ENCODE peak calls at places on chromosomes 12 and 14, in four cellular contexts. A is neuronal stem cell, C is mammary epithelial cell, O is fibroblast of lung. X is an unnamed sample.

GRCh38 chr12:92619730-92620684 is 82.8 kb upstream of the PLEKHG7 start:
- DNase-seq in O (no peak), C (no peak), A (no peak), X (no peak)

GRCh38 chr12:132523576-132524331 is 33.8 kb downstream of the FBRSL1 start:
- DNase-seq in C (peak), A (peak), O (peak), X (no peak)

GRCh38 chr12:52946797-52947547 is 1.9 kb upstream of the KRT18 start:
- DNase-seq in C (no peak), A (no peak), O (no peak), X (no peak)

GRCh38 chr12:26156201-26156871 is 31.5 kb upstream of the BHLHE41 start:
- DNase-seq in C (no peak), O (no peak), A (no peak), X (peak)

GRCh38 chr14:77037886-77038511 is 9.5 kb upstream of the IRF2BPL start:
- DNase-seq in A (no peak), C (no peak), O (peak), X (no peak)

GRCh38 chr12:115866909-115867525 is 410.5 kb downstream of the MED13L start:
- DNase-seq in A (no peak), O (no peak), C (no peak), X (no peak)

GRCh38 chr12:113561381-113561780 is 89.7 kb upstream of the LHX5 start:
- DNase-seq in A (no peak), C (no peak), O (no peak), X (no peak)

GRCh38 chr12:19153396-19153795 is 23.9 kb downstream of the PLEKHA5 start:
- DNase-seq in O (no peak), C (no peak), A (no peak), X (no peak)

GRCh38 chr12:46260913-46261476 is 7.8 kb downstream of the SLC38A1 start:
- DNase-seq in C (peak), A (no peak), O (no peak), X (no peak)

GRCh38 chr12:47085815-47086252 is 6.1 kb upstream of the AMIGO2 start:
- DNase-seq in O (peak), C (peak), A (no peak), X (peak)

GRCh38 chr14:28141662-28142061 is 624.9 kb upstream of the FOXG1 start:
- DNase-seq in A (no peak), O (no peak), C (no peak), X (no peak)

GRCh38 chr12:59620326-59620725 is 24.5 kb downstream of the SLC16A7 start:
- DNase-seq in A (no peak), C (no peak), O (no peak), X (no peak)

GRCh38 chr14:93304771-93305170 is 28.1 kb downstream of the BTBD7 start:
- DNase-seq in O (no peak), C (peak), A (no peak), X (no peak)

GRCh38 chr12:101230547-101230946 is 20.5 kb upstream of the SLC5A8 start:
- DNase-seq in O (peak), C (peak), A (no peak), X (no peak)

GRCh38 chr12:55972045-55972843 is 1.6 kb upstream of the RAB5B start:
- DNase-seq in O (peak), C (peak), A (no peak), X (no peak)

GRCh38 chr14:85527006-85527405 is 2.9 kb upstream of the FLRT2 start:
- DNase-seq in O (peak), C (peak), A (no peak), X (no peak)

GRCh38 chr14:77647853-77648252 is 31.4 kb upstream of the SPTLC2 start:
- DNase-seq in O (no peak), C (no peak), A (no peak), X (no peak)

GRCh38 chr12:10365716-10366433 is 24.0 kb downstream of the KLRK1 start:
- DNase-seq in A (no peak), O (peak), C (peak), X (no peak)

GRCh38 chr14:67425603-67426002 is 13.6 kb upstream of the PLEK2 start:
- DNase-seq in C (no peak), A (no peak), O (no peak), X (no peak)

GRCh38 chr12:90808568-90808967 is 146.4 kb downstream of the CCER1 start:
- DNase-seq in C (peak), O (no peak), A (no peak), X (no peak)

GRCh38 chr14:77275855-77276153 is 4.8 kb upstream of the NGB start:
- DNase-seq in A (no peak), O (no peak), C (no peak), X (no peak)

GRCh38 chr12:90828621-90829020 is 126.4 kb downstream of the CCER1 start:
- DNase-seq in O (no peak), A (no peak), C (no peak), X (no peak)

GRCh38 chr12:46494424-46494823 is 121.9 kb upstream of the SLC38A2 start:
- DNase-seq in C (no peak), A (peak), O (peak), X (no peak)

GRCh38 chr12:67764946-67765619 is 116.5 kb downstream of the DYRK2 start:
- DNase-seq in C (no peak), A (no peak), O (no peak), X (peak)

GRCh38 chr12:19021646-19022045 is 107.9 kb upstream of the PLEKHA5 start:
- DNase-seq in C (no peak), O (peak), A (no peak), X (no peak)

DNA sequence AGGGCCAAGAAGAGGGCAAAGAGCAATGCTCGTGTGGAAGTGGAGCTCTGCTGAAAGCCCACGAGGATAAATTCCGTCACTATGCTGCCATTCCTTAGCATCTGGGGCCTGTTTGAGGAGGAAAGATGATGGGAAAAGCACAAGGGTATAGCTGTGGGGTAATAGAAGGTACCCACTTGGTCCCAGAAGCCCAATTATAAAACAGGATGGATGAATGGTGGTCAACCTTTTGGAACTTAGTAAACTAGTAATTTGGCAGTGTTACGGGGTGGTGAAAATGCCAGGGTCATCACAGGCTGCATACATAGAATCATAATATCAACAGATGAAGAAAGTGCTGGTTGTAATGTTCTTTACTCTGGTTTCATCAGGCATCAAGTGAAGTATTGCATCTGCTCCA is at the start of gene OR10AD1:
- DNase-seq in C (no peak), A (no peak), O (no peak), X (no peak)
- H3K27ac ChIP-seq in C (no peak), A (no peak), O (no peak), X (no peak)

DNA sequence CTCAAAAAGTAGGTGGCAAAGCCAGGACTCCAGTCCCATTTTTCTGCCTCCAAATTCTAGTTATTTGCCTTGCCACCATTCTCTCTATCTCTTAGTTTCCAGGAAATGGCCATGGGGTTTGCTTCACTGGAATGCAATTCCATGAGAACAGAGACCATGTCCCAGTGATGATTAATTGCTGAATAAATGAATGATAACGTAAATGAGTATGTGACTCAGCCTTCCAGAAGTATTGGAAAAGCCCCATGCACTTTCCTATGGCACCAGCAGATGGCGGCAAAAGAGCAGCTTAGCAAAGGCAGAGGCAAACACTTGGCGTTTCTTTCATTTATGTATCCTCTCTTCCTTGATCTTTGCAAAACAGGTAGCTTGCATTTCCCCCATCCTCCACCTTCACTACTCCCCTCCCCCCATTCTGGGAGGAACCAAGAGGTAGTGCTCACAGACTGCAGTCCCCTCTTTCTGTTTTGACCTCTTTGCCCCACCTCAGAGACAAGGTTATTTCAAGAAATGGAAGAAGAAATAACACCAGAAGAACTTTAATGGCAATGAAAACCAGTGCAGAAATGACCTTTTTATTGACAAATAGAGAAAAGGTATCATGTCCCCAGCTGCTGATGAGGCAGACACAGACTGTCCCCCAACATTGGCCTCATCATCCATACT is 21.3 kb downstream of the TBX3 start:
- DNase-seq in C (peak), A (no peak), O (peak), X (peak)
- H3K9ac ChIP-seq in C (no peak), A (no peak), O (no peak), X (no peak)

DNA sequence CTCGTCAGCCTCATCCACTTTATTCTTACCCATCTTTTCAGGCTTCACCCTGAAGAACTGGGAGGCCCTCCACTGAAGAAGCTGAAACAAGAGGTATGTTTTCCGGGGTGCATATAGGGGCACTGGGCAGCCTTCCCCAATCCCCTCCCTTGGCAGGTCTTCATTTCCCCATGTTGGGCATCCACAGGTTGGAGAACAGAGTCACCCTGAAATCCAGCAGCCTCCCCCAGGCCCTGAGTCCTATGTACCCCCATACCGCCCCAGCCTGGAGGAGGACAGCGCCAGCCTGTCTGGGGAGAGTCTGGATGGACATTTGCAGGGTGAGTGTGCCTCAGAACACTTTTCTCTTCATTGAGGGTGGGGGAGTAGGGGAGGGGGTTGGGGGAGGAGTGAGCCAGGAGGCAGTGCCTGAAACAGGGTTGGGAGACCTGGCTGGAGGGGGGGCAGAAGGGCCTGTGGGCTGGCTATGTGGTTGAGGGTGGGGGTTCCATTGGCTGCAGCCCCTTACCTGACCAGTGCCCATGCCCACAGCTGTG is 4.0 kb downstream of the NAB2 start:
- DNase-seq in C (no peak), O (no peak), A (no peak), X (no peak)
- H3K27ac ChIP-seq in C (no peak), O (peak), A (peak), X (no peak)

GRCh38 chr14:64723691-64724577 is 19.7 kb downstream of the PLEKHG3 start:
- DNase-seq in O (no peak), C (peak), A (no peak), X (no peak)

GRCh38 chr14:64721391-64721791 is 17.2 kb downstream of the PLEKHG3 start:
- DNase-seq in C (peak), O (no peak), A (no peak), X (no peak)

GRCh38 chr14:64720190-64720589 is 16.0 kb downstream of the PLEKHG3 start:
- DNase-seq in A (no peak), O (peak), C (peak), X (no peak)

GRCh38 chr14:64722842-64723447 is 18.7 kb downstream of the PLEKHG3 start:
- DNase-seq in O (no peak), C (peak), A (no peak), X (no peak)

DNA sequence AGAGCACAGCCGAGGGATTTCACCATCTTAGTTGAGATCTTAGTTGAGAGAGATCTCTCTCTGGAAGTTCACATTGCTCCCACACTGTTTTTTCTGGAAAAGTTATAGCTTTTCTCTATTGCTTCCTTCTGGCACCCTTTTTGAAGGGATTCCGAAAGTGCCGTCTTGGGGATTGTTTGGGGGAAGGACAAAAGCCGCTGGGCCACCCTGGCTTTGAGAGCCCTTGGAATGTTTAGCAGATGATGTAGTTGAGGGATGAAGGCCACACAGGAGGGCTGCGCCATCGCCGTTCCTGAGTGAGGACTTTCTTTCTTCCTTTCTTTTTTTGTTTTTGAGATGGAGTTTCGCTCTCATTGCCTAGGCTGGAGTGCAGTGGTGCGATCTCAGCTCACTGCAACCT is 17.7 kb downstream of the PLEKHG3 start:
- DNase-seq in A (no peak), O (no peak), C (no peak), X (no peak)
- H3K9ac ChIP-seq in A (no peak), O (no peak), C (no peak), X (no peak)

GRCh38 chr14:42469637-42470426 is 863.2 kb downstream of the LRFN5 start:
- DNase-seq in O (peak), C (no peak), A (no peak), X (peak)
- H3K27ac ChIP-seq in O (no peak), C (no peak), A (no peak), X (peak)

GRCh38 chr14:21308132-21308478 is 28.2 kb downstream of the RPGRIP1 start:
- DNase-seq in O (no peak), C (no peak), A (no peak), X (peak)
- H3K9ac ChIP-seq in O (no peak), C (no peak), A (no peak), X (peak)

GRCh38 chr12:110105159-110105558 is 19.0 kb upstream of the IFT81 start:
- DNase-seq in O (no peak), C (no peak), A (no peak), X (no peak)
- H3K27ac ChIP-seq in O (no peak), C (no peak), A (no peak), X (no peak)

GRCh38 chr12:51748235-51748634 is 100.3 kb downstream of the FIGNL2 start:
- DNase-seq in O (no peak), A (no peak), C (no peak), X (no peak)
- H3K9ac ChIP-seq in O (no peak), A (no peak), C (no peak), X (no peak)